ENCODE peak calls at places on chromosomes 5 and 9, in ten cellular contexts. One of them, this sample, is unnamed. For H3K27me3, the result is how much of the 10 kb centered on the place peaks cover.

GRCh38 chr5:150640311-150641005 is at the start of gene SYNPO:
- DNase-seq in effector memory CD4-positive, alpha-beta T cell: no peak
- DNase-seq in fibroblast of lung: peak
- DNase-seq in prostate gland: peak
- DNase-seq in left ventricle myocardium inferior: peak
- DNase-seq in HepG2: peak
- DNase-seq in mammary epithelial cell: peak
- DNase-seq in dorsolateral prefrontal cortex: no peak
- DNase-seq in brain microvascular endothelial cell: peak
- DNase-seq in hepatocyte: peak
- DNase-seq in this sample: peak

GRCh38 chr5:153797484-153797883 is 241.2 kb downstream of the FAM114A2 start:
- DNase-seq in hepatocyte: no peak
- DNase-seq in left ventricle myocardium inferior: no peak
- DNase-seq in effector memory CD4-positive, alpha-beta T cell: no peak
- DNase-seq in dorsolateral prefrontal cortex: no peak
- DNase-seq in HepG2: no peak
- DNase-seq in prostate gland: no peak
- DNase-seq in mammary epithelial cell: no peak
- DNase-seq in brain microvascular endothelial cell: no peak
- DNase-seq in fibroblast of lung: no peak
- DNase-seq in this sample: no peak

GRCh38 chr9:1170918-1171317 is 120.8 kb downstream of the DMRT2 start:
- DNase-seq in dorsolateral prefrontal cortex: no peak
- DNase-seq in prostate gland: no peak
- DNase-seq in HepG2: no peak
- DNase-seq in hepatocyte: no peak
- DNase-seq in mammary epithelial cell: no peak
- DNase-seq in fibroblast of lung: no peak
- DNase-seq in effector memory CD4-positive, alpha-beta T cell: no peak
- DNase-seq in left ventricle myocardium inferior: no peak
- DNase-seq in brain microvascular endothelial cell: no peak
- DNase-seq in this sample: no peak

GRCh38 chr9:91474656-91475055 is 51.0 kb upstream of the NFIL3 start:
- DNase-seq in fibroblast of lung: peak
- DNase-seq in left ventricle myocardium inferior: no peak
- DNase-seq in dorsolateral prefrontal cortex: no peak
- DNase-seq in brain microvascular endothelial cell: peak
- DNase-seq in effector memory CD4-positive, alpha-beta T cell: no peak
- DNase-seq in prostate gland: no peak
- DNase-seq in hepatocyte: no peak
- DNase-seq in HepG2: no peak
- DNase-seq in mammary epithelial cell: no peak
- DNase-seq in this sample: no peak

GRCh38 chr5:526456-527088 is 2.3 kb upstream of the SLC9A3 start:
- DNase-seq in left ventricle myocardium inferior: no peak
- DNase-seq in dorsolateral prefrontal cortex: no peak
- DNase-seq in fibroblast of lung: no peak
- DNase-seq in HepG2: no peak
- DNase-seq in prostate gland: no peak
- DNase-seq in brain microvascular endothelial cell: no peak
- DNase-seq in hepatocyte: no peak
- DNase-seq in mammary epithelial cell: no peak
- DNase-seq in effector memory CD4-positive, alpha-beta T cell: no peak
- DNase-seq in this sample: no peak

GRCh38 chr5:77987988-77988387 is 211.8 kb upstream of the TBCA start:
- DNase-seq in mammary epithelial cell: no peak
- DNase-seq in effector memory CD4-positive, alpha-beta T cell: no peak
- DNase-seq in dorsolateral prefrontal cortex: no peak
- DNase-seq in hepatocyte: no peak
- DNase-seq in HepG2: no peak
- DNase-seq in fibroblast of lung: no peak
- DNase-seq in brain microvascular endothelial cell: no peak
- DNase-seq in prostate gland: no peak
- DNase-seq in left ventricle myocardium inferior: no peak
- DNase-seq in this sample: no peak

GRCh38 chr5:127702913-127703575 is at the start of gene CCDC192:
- DNase-seq in hepatocyte: no peak
- DNase-seq in fibroblast of lung: no peak
- DNase-seq in mammary epithelial cell: no peak
- DNase-seq in effector memory CD4-positive, alpha-beta T cell: no peak
- DNase-seq in prostate gland: no peak
- DNase-seq in HepG2: no peak
- DNase-seq in dorsolateral prefrontal cortex: no peak
- DNase-seq in brain microvascular endothelial cell: peak
- DNase-seq in left ventricle myocardium inferior: no peak
- DNase-seq in this sample: no peak

GRCh38 chr5:156391139-156391538 is 64.2 kb downstream of the SGCD start:
- DNase-seq in left ventricle myocardium inferior: no peak
- DNase-seq in prostate gland: no peak
- DNase-seq in HepG2: peak
- DNase-seq in brain microvascular endothelial cell: no peak
- DNase-seq in effector memory CD4-positive, alpha-beta T cell: no peak
- DNase-seq in mammary epithelial cell: no peak
- DNase-seq in hepatocyte: peak
- DNase-seq in dorsolateral prefrontal cortex: no peak
- DNase-seq in fibroblast of lung: peak
- DNase-seq in this sample: no peak

GRCh38 chr5:128084228-128085167 is 932 bp downstream of the SLC12A2 start:
- DNase-seq in mammary epithelial cell: peak
- DNase-seq in dorsolateral prefrontal cortex: peak
- DNase-seq in effector memory CD4-positive, alpha-beta T cell: peak
- DNase-seq in left ventricle myocardium inferior: peak
- DNase-seq in fibroblast of lung: peak
- DNase-seq in hepatocyte: peak
- DNase-seq in HepG2: no peak
- DNase-seq in brain microvascular endothelial cell: no peak
- DNase-seq in prostate gland: peak
- DNase-seq in this sample: peak

GRCh38 chr5:120449501-120449900 is 14.6 kb upstream of the PRR16 start:
- DNase-seq in prostate gland: no peak
- DNase-seq in HepG2: no peak
- DNase-seq in hepatocyte: no peak
- DNase-seq in mammary epithelial cell: no peak
- DNase-seq in dorsolateral prefrontal cortex: no peak
- DNase-seq in brain microvascular endothelial cell: peak
- DNase-seq in fibroblast of lung: peak
- DNase-seq in effector memory CD4-positive, alpha-beta T cell: no peak
- DNase-seq in left ventricle myocardium inferior: no peak
- DNase-seq in this sample: peak

GRCh38 chr5:171823269-171823668 is 37.7 kb downstream of the SMIM23 start:
- DNase-seq in hepatocyte: peak
- DNase-seq in effector memory CD4-positive, alpha-beta T cell: no peak
- DNase-seq in mammary epithelial cell: no peak
- DNase-seq in brain microvascular endothelial cell: no peak
- DNase-seq in dorsolateral prefrontal cortex: no peak
- DNase-seq in fibroblast of lung: no peak
- DNase-seq in HepG2: no peak
- DNase-seq in prostate gland: no peak
- DNase-seq in left ventricle myocardium inferior: no peak
- DNase-seq in this sample: no peak

GRCh38 chr5:154997746-154998145 is 15.8 kb upstream of the KIF4B start:
- DNase-seq in fibroblast of lung: peak
- DNase-seq in mammary epithelial cell: peak
- DNase-seq in prostate gland: no peak
- DNase-seq in dorsolateral prefrontal cortex: no peak
- DNase-seq in left ventricle myocardium inferior: no peak
- DNase-seq in brain microvascular endothelial cell: no peak
- DNase-seq in effector memory CD4-positive, alpha-beta T cell: no peak
- DNase-seq in HepG2: no peak
- DNase-seq in hepatocyte: no peak
- DNase-seq in this sample: no peak

GRCh38 chr5:534743-535671 is 10.8 kb upstream of the SLC9A3 start:
- DNase-seq in fibroblast of lung: no peak
- DNase-seq in dorsolateral prefrontal cortex: no peak
- DNase-seq in brain microvascular endothelial cell: no peak
- DNase-seq in mammary epithelial cell: no peak
- DNase-seq in prostate gland: no peak
- DNase-seq in effector memory CD4-positive, alpha-beta T cell: no peak
- DNase-seq in hepatocyte: no peak
- DNase-seq in HepG2: no peak
- DNase-seq in left ventricle myocardium inferior: no peak
- DNase-seq in this sample: no peak

GRCh38 chr9:108270041-108270440 is 585.7 kb downstream of the ACTL7B start:
- DNase-seq in fibroblast of lung: peak
- DNase-seq in mammary epithelial cell: peak
- DNase-seq in HepG2: no peak
- DNase-seq in left ventricle myocardium inferior: no peak
- DNase-seq in dorsolateral prefrontal cortex: no peak
- DNase-seq in brain microvascular endothelial cell: no peak
- DNase-seq in prostate gland: no peak
- DNase-seq in effector memory CD4-positive, alpha-beta T cell: no peak
- DNase-seq in hepatocyte: peak
- DNase-seq in this sample: no peak

GRCh38 chr9:137801023-137801319 is 76.6 kb upstream of the CACNA1B start:
- DNase-seq in mammary epithelial cell: no peak
- DNase-seq in left ventricle myocardium inferior: no peak
- DNase-seq in dorsolateral prefrontal cortex: no peak
- DNase-seq in prostate gland: no peak
- DNase-seq in brain microvascular endothelial cell: no peak
- DNase-seq in HepG2: no peak
- DNase-seq in fibroblast of lung: no peak
- DNase-seq in effector memory CD4-positive, alpha-beta T cell: no peak
- DNase-seq in hepatocyte: no peak
- DNase-seq in this sample: no peak

GRCh38 chr9:135154050-135154570 is 66.6 kb downstream of the OLFM1 start:
- DNase-seq in fibroblast of lung: no peak
- DNase-seq in left ventricle myocardium inferior: no peak
- DNase-seq in dorsolateral prefrontal cortex: no peak
- DNase-seq in brain microvascular endothelial cell: no peak
- DNase-seq in effector memory CD4-positive, alpha-beta T cell: no peak
- DNase-seq in hepatocyte: no peak
- DNase-seq in prostate gland: no peak
- DNase-seq in mammary epithelial cell: no peak
- DNase-seq in HepG2: no peak
- DNase-seq in this sample: no peak
- H3K27me3 ChIP-seq in fibroblast of lung: under half
- H3K27me3 ChIP-seq in left ventricle myocardium inferior: half or more
- H3K27me3 ChIP-seq in dorsolateral prefrontal cortex: under half
- H3K27me3 ChIP-seq in brain microvascular endothelial cell: under half
- H3K27me3 ChIP-seq in effector memory CD4-positive, alpha-beta T cell: under half
- H3K27me3 ChIP-seq in hepatocyte: under half
- H3K27me3 ChIP-seq in prostate gland: under half
- H3K27me3 ChIP-seq in mammary epithelial cell: under half
- H3K27me3 ChIP-seq in HepG2: under half
- H3K27me3 ChIP-seq in this sample: under half

DNA sequence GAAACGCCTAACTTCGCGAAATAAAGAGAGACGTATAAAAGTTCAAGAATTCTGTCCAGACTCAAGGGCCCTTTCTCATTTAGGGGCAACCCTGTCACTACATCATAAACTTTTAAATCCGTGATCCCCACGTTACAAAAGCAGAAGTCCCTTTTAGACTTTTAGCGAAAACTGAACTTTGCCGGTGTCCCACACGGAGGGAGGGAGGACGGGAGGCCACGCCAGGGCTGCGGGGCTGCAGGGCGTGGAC is 517 bp upstream of the F2R start:
- DNase-seq in mammary epithelial cell: no peak
- DNase-seq in effector memory CD4-positive, alpha-beta T cell: no peak
- DNase-seq in fibroblast of lung: no peak
- DNase-seq in brain microvascular endothelial cell: no peak
- DNase-seq in hepatocyte: no peak
- DNase-seq in HepG2: no peak
- DNase-seq in prostate gland: no peak
- DNase-seq in left ventricle myocardium inferior: no peak
- DNase-seq in dorsolateral prefrontal cortex: no peak
- DNase-seq in this sample: no peak
- H3K27me3 ChIP-seq in mammary epithelial cell: under half
- H3K27me3 ChIP-seq in effector memory CD4-positive, alpha-beta T cell: under half
- H3K27me3 ChIP-seq in fibroblast of lung: under half
- H3K27me3 ChIP-seq in brain microvascular endothelial cell: under half
- H3K27me3 ChIP-seq in hepatocyte: under half
- H3K27me3 ChIP-seq in HepG2: under half
- H3K27me3 ChIP-seq in prostate gland: under half
- H3K27me3 ChIP-seq in left ventricle myocardium inferior: under half
- H3K27me3 ChIP-seq in dorsolateral prefrontal cortex: under half
- H3K27me3 ChIP-seq in this sample: under half

DNA sequence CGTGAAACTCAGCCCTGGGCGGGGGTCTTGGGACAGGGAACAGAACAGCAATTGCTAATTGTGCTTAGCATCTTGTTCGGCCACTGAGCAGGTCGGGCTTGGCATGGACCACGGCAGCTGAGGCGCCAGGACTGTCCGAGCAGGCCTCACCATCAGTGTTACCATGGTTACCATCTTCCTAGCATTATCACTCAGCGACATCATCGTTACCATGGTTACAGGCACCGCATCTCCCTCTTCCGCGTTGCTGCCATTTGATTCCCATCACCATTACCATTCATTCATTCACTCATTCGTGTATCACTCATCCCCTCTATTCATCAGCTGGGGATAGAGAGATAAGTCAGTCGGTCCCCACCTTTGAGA is 81.0 kb upstream of the ZBTB43 start:
- DNase-seq in brain microvascular endothelial cell: peak
- DNase-seq in fibroblast of lung: peak
- DNase-seq in effector memory CD4-positive, alpha-beta T cell: no peak
- DNase-seq in left ventricle myocardium inferior: no peak
- DNase-seq in mammary epithelial cell: no peak
- DNase-seq in prostate gland: no peak
- DNase-seq in dorsolateral prefrontal cortex: no peak
- DNase-seq in HepG2: no peak
- DNase-seq in hepatocyte: no peak
- DNase-seq in this sample: no peak
- H3K27me3 ChIP-seq in brain microvascular endothelial cell: under half
- H3K27me3 ChIP-seq in fibroblast of lung: under half
- H3K27me3 ChIP-seq in effector memory CD4-positive, alpha-beta T cell: under half
- H3K27me3 ChIP-seq in left ventricle myocardium inferior: half or more
- H3K27me3 ChIP-seq in mammary epithelial cell: under half
- H3K27me3 ChIP-seq in prostate gland: under half
- H3K27me3 ChIP-seq in dorsolateral prefrontal cortex: under half
- H3K27me3 ChIP-seq in HepG2: under half
- H3K27me3 ChIP-seq in hepatocyte: under half
- H3K27me3 ChIP-seq in this sample: under half

DNA sequence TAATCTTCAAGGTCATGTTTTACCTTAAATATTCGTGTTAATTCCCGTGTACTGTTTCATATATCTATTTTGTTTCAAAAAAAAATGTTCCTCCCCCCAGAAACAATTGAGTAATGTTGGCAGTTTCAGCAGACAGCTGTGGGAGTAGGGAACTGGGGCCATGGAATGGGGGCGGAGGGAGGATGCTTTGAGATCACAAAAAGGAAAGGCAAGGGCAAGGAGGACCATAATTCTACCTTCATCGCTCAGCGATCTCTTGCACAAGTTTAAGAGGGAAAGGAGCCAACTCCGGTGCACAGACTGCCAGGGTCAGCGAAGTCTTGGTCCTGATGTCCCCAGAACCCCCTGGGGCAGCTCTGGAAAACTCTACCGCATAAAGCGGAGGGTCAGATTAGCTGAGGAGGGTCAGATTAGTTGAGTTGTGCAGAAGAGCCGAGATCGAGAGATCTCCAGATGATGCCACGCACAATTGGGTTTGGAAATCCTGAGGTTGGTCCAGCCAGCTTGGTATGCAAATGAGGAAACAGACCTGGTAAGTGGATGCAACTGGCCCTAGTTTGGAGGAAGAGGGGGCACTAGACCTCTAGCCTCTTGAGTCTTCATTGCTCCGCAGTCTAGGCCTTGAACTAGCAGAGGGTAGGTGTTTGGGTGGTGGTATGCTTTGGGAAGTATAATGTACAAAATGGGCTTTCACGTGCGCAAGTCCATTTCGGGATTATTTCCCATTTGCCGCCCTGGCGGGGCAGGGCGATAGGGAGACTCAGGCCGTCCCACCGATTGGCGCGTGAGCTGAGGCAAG is 24.0 kb downstream of the CDKN2A start:
- DNase-seq in fibroblast of lung: no peak
- DNase-seq in left ventricle myocardium inferior: no peak
- DNase-seq in HepG2: no peak
- DNase-seq in prostate gland: no peak
- DNase-seq in hepatocyte: no peak
- DNase-seq in effector memory CD4-positive, alpha-beta T cell: no peak
- DNase-seq in brain microvascular endothelial cell: no peak
- DNase-seq in mammary epithelial cell: no peak
- DNase-seq in dorsolateral prefrontal cortex: no peak
- DNase-seq in this sample: no peak
- H3K27me3 ChIP-seq in fibroblast of lung: half or more
- H3K27me3 ChIP-seq in left ventricle myocardium inferior: half or more
- H3K27me3 ChIP-seq in HepG2: under half
- H3K27me3 ChIP-seq in prostate gland: half or more
- H3K27me3 ChIP-seq in hepatocyte: half or more
- H3K27me3 ChIP-seq in effector memory CD4-positive, alpha-beta T cell: half or more
- H3K27me3 ChIP-seq in brain microvascular endothelial cell: under half
- H3K27me3 ChIP-seq in mammary epithelial cell: under half
- H3K27me3 ChIP-seq in dorsolateral prefrontal cortex: half or more
- H3K27me3 ChIP-seq in this sample: under half

This sample was measured in MG63.